ENCODE peak calls at places on chromosomes 2 and 18, in nine cellular contexts. One of them, this sample, is unnamed.

GRCh38 chr2:120760446-120761135 is 24.9 kb downstream of the GLI2 start:
- DNase-seq in PC-9: no peak
- DNase-seq in transverse colon: no peak
- DNase-seq in dorsolateral prefrontal cortex: peak
- DNase-seq in tibial nerve: peak
- DNase-seq in hepatocyte: no peak
- DNase-seq in coronary artery: peak
- DNase-seq in HFFc6: no peak
- DNase-seq in NB4: no peak
- DNase-seq in this sample: no peak

GRCh38 chr2:240579771-240580614 is 6.5 kb upstream of the CAPN10 start:
- DNase-seq in PC-9: peak
- DNase-seq in transverse colon: peak
- DNase-seq in dorsolateral prefrontal cortex: no peak
- DNase-seq in tibial nerve: no peak
- DNase-seq in hepatocyte: peak
- DNase-seq in coronary artery: no peak
- DNase-seq in HFFc6: peak
- DNase-seq in NB4: peak
- DNase-seq in this sample: peak

GRCh38 chr2:111703759-111704158 is 180.2 kb downstream of the ANAPC1 start:
- DNase-seq in PC-9: no peak
- DNase-seq in transverse colon: peak
- DNase-seq in dorsolateral prefrontal cortex: no peak
- DNase-seq in tibial nerve: no peak
- DNase-seq in hepatocyte: no peak
- DNase-seq in coronary artery: no peak
- DNase-seq in HFFc6: no peak
- DNase-seq in NB4: peak
- DNase-seq in this sample: no peak

GRCh38 chr18:49059028-49059670 is 108.4 kb upstream of the SMAD7 start:
- DNase-seq in PC-9: no peak
- DNase-seq in transverse colon: no peak
- DNase-seq in dorsolateral prefrontal cortex: no peak
- DNase-seq in tibial nerve: no peak
- DNase-seq in hepatocyte: no peak
- DNase-seq in coronary artery: no peak
- DNase-seq in HFFc6: no peak
- DNase-seq in NB4: peak
- DNase-seq in this sample: no peak

GRCh38 chr2:131366643-131367042 is 2.7 kb upstream of the RAB6D start:
- DNase-seq in PC-9: no peak
- DNase-seq in transverse colon: no peak
- DNase-seq in dorsolateral prefrontal cortex: no peak
- DNase-seq in tibial nerve: no peak
- DNase-seq in hepatocyte: no peak
- DNase-seq in coronary artery: no peak
- DNase-seq in HFFc6: no peak
- DNase-seq in NB4: no peak
- DNase-seq in this sample: no peak

GRCh38 chr2:24739355-24740025 is 53.7 kb downstream of the PTRHD1 start:
- DNase-seq in PC-9: no peak
- DNase-seq in transverse colon: no peak
- DNase-seq in dorsolateral prefrontal cortex: no peak
- DNase-seq in tibial nerve: no peak
- DNase-seq in hepatocyte: no peak
- DNase-seq in coronary artery: no peak
- DNase-seq in HFFc6: no peak
- DNase-seq in NB4: no peak
- DNase-seq in this sample: no peak

GRCh38 chr2:69514406-69514805 is 77.2 kb upstream of the NFU1 start:
- DNase-seq in PC-9: no peak
- DNase-seq in transverse colon: no peak
- DNase-seq in dorsolateral prefrontal cortex: peak
- DNase-seq in tibial nerve: no peak
- DNase-seq in hepatocyte: peak
- DNase-seq in coronary artery: no peak
- DNase-seq in HFFc6: peak
- DNase-seq in NB4: no peak
- DNase-seq in this sample: no peak

GRCh38 chr2:212539145-212539880 is 711 bp upstream of the ERBB4 start:
- DNase-seq in PC-9: peak
- DNase-seq in transverse colon: no peak
- DNase-seq in dorsolateral prefrontal cortex: peak
- DNase-seq in tibial nerve: peak
- DNase-seq in hepatocyte: peak
- DNase-seq in coronary artery: peak
- DNase-seq in HFFc6: no peak
- DNase-seq in NB4: no peak
- DNase-seq in this sample: peak

GRCh38 chr2:155372969-155373368 is 674.5 kb downstream of the KCNJ3 start:
- DNase-seq in PC-9: no peak
- DNase-seq in transverse colon: no peak
- DNase-seq in dorsolateral prefrontal cortex: no peak
- DNase-seq in tibial nerve: no peak
- DNase-seq in hepatocyte: peak
- DNase-seq in coronary artery: no peak
- DNase-seq in HFFc6: no peak
- DNase-seq in NB4: peak
- DNase-seq in this sample: no peak

GRCh38 chr2:236977199-236977883 is 108.3 kb upstream of the COPS8 start:
- DNase-seq in PC-9: no peak
- DNase-seq in transverse colon: no peak
- DNase-seq in dorsolateral prefrontal cortex: no peak
- DNase-seq in tibial nerve: no peak
- DNase-seq in hepatocyte: no peak
- DNase-seq in coronary artery: no peak
- DNase-seq in HFFc6: no peak
- DNase-seq in NB4: no peak
- DNase-seq in this sample: no peak

GRCh38 chr2:124296470-124296869 is 271.4 kb downstream of the CNTNAP5 start:
- DNase-seq in PC-9: no peak
- DNase-seq in transverse colon: no peak
- DNase-seq in dorsolateral prefrontal cortex: no peak
- DNase-seq in tibial nerve: no peak
- DNase-seq in hepatocyte: no peak
- DNase-seq in coronary artery: no peak
- DNase-seq in HFFc6: no peak
- DNase-seq in NB4: no peak
- DNase-seq in this sample: no peak

DNA sequence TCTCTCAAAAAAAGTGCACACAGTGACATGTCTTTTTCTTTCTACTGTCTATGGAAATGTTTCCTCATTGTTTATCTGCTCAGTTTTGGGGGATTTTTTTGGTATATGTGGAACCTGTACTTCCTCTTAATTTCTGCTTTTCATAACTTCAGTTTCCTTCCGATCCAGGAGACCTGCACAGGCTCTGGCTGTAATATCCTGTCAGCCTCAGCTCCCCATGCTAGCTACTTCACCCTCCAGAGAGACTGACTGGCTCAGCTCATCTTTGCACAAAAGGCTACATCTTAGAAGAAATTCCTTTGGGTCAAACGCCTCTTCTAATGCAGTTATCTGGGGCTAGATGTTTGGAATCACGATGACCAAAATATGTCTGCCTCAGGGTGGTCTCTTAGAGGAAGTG is 378.4 kb downstream of the RND3 start:
- DNase-seq in PC-9: no peak
- DNase-seq in transverse colon: no peak
- DNase-seq in dorsolateral prefrontal cortex: no peak
- DNase-seq in tibial nerve: no peak
- DNase-seq in hepatocyte: no peak
- DNase-seq in coronary artery: no peak
- DNase-seq in HFFc6: no peak
- DNase-seq in NB4: no peak
- DNase-seq in this sample: no peak
- TF ChIP-seq CTCF in PC-9: no peak
- TF ChIP-seq CTCF in transverse colon: no peak
- TF ChIP-seq CTCF in dorsolateral prefrontal cortex: no peak
- TF ChIP-seq CTCF in tibial nerve: no peak
- TF ChIP-seq CTCF in hepatocyte: no peak
- TF ChIP-seq CTCF in coronary artery: no peak
- TF ChIP-seq CTCF in HFFc6: no peak
- TF ChIP-seq CTCF in NB4: no peak
- TF ChIP-seq CTCF in this sample: no peak

GRCh38 chr2:206442854-206443734 is at the start of gene ADAM23:
- DNase-seq in PC-9: peak
- DNase-seq in transverse colon: no peak
- DNase-seq in dorsolateral prefrontal cortex: peak
- DNase-seq in tibial nerve: no peak
- DNase-seq in hepatocyte: peak
- DNase-seq in coronary artery: no peak
- DNase-seq in HFFc6: no peak
- DNase-seq in NB4: peak
- DNase-seq in this sample: no peak
- TF ChIP-seq CTCF in PC-9: no peak
- TF ChIP-seq CTCF in transverse colon: no peak
- TF ChIP-seq CTCF in dorsolateral prefrontal cortex: peak
- TF ChIP-seq CTCF in tibial nerve: no peak
- TF ChIP-seq CTCF in hepatocyte: peak
- TF ChIP-seq CTCF in coronary artery: no peak
- TF ChIP-seq CTCF in HFFc6: no peak
- TF ChIP-seq CTCF in NB4: no peak
- TF ChIP-seq CTCF in this sample: no peak

DNA sequence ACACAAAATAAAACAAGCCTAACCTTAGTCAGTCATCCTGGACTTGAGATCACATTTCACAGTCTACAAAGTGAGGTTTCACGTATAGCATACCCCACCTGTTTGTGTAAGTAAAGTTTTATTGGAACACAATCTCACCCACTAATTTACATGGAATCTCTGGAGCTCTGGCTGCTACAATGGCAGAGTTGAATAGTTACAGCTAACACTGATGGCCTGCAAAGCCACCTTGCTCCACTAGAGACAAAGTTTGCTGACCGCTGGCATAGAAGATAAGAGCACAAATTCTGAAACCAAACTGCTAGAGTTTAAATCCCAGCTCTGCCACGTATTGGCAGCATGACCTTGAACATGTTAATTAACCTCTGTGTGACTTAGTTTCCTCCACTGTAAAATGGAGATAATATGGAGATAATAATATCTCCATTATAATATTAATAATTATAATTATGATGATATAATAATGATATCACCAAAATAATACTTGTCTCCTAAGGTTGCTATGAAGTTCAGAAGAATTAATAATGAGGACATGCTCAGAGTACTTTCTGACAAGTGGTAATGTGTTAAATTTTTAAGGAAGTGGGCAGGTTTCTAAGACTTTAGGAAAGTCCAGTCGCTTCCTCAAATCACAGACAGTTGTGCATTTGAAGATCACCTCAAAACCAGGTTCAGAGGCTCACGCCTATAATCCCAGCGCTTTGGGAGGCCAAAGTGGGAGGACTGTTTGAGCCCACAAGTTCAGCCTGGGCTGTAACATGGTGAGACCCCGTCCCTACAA is 204.6 kb downstream of the SH3RF3 start:
- DNase-seq in PC-9: no peak
- DNase-seq in transverse colon: no peak
- DNase-seq in dorsolateral prefrontal cortex: no peak
- DNase-seq in tibial nerve: no peak
- DNase-seq in hepatocyte: no peak
- DNase-seq in coronary artery: no peak
- DNase-seq in HFFc6: peak
- DNase-seq in NB4: peak
- DNase-seq in this sample: no peak
- TF ChIP-seq CTCF in PC-9: peak
- TF ChIP-seq CTCF in transverse colon: no peak
- TF ChIP-seq CTCF in dorsolateral prefrontal cortex: no peak
- TF ChIP-seq CTCF in tibial nerve: no peak
- TF ChIP-seq CTCF in hepatocyte: peak
- TF ChIP-seq CTCF in coronary artery: no peak
- TF ChIP-seq CTCF in HFFc6: peak
- TF ChIP-seq CTCF in NB4: peak
- TF ChIP-seq CTCF in this sample: no peak

GRCh38 chr2:16073471-16073870 is 133.1 kb downstream of the MYCN start:
- DNase-seq in PC-9: no peak
- DNase-seq in transverse colon: no peak
- DNase-seq in dorsolateral prefrontal cortex: no peak
- DNase-seq in tibial nerve: no peak
- DNase-seq in hepatocyte: no peak
- DNase-seq in coronary artery: no peak
- DNase-seq in HFFc6: no peak
- DNase-seq in NB4: no peak
- DNase-seq in this sample: no peak

GRCh38 chr2:16077601-16078000 is 137.3 kb downstream of the MYCN start:
- DNase-seq in PC-9: no peak
- DNase-seq in transverse colon: no peak
- DNase-seq in dorsolateral prefrontal cortex: no peak
- DNase-seq in tibial nerve: no peak
- DNase-seq in hepatocyte: no peak
- DNase-seq in coronary artery: no peak
- DNase-seq in HFFc6: no peak
- DNase-seq in NB4: no peak
- DNase-seq in this sample: no peak

GRCh38 chr2:16072638-16073290 is 132.4 kb downstream of the MYCN start:
- DNase-seq in PC-9: no peak
- DNase-seq in transverse colon: no peak
- DNase-seq in dorsolateral prefrontal cortex: no peak
- DNase-seq in tibial nerve: no peak
- DNase-seq in hepatocyte: no peak
- DNase-seq in coronary artery: no peak
- DNase-seq in HFFc6: no peak
- DNase-seq in NB4: no peak
- DNase-seq in this sample: no peak

GRCh38 chr2:16073921-16074425 is 133.6 kb downstream of the MYCN start:
- DNase-seq in PC-9: no peak
- DNase-seq in transverse colon: no peak
- DNase-seq in dorsolateral prefrontal cortex: no peak
- DNase-seq in tibial nerve: no peak
- DNase-seq in hepatocyte: no peak
- DNase-seq in coronary artery: no peak
- DNase-seq in HFFc6: no peak
- DNase-seq in NB4: no peak
- DNase-seq in this sample: no peak

DNA sequence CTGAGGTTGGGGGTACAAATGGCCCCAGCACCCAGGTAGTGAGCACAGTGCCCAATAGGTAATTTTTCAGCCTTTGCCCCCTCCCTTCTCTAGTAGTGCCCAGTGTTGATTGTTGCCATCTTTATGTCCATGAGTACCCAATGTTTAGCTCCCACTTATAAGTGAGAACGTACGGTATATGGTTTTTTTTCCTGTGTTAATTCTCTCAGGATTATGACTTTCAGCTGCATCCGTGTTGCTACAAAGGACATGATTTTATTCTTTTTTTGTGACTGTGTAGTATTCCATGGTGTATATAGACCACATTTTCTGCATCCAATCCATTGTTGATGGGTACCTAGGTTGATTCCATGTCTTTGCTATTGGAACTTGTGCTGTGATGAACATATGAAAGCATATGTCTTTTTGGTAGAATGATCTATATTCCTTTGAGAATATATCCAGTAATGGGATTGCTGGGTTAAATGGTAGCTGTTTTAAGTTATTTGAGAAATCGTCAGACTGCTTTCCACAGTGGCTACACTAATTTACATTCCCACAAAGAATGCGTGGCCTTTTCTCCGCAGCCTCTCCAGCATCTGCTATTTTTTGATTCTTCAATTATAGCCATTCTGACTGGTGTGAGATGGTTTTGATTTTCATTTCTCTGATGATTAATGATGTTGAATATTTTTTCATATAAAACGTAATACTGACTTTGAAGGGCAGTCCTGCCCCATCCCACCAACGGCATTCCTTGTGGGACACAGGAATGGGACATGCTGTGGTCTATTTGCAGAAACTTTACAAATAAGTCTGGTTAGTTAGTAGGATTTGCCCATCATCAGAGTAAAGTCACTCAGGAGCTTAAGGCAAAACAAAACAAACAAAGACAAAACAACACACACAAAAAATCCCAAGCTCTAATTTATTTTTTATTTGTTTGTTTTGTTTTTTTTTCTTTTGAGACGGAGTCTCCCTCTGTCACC is 135.0 kb downstream of the MYCN start:
- DNase-seq in PC-9: no peak
- DNase-seq in transverse colon: no peak
- DNase-seq in dorsolateral prefrontal cortex: no peak
- DNase-seq in tibial nerve: no peak
- DNase-seq in hepatocyte: no peak
- DNase-seq in coronary artery: no peak
- DNase-seq in HFFc6: no peak
- DNase-seq in NB4: no peak
- DNase-seq in this sample: no peak
- TF ChIP-seq CTCF in PC-9: no peak
- TF ChIP-seq CTCF in transverse colon: no peak
- TF ChIP-seq CTCF in dorsolateral prefrontal cortex: no peak
- TF ChIP-seq CTCF in tibial nerve: no peak
- TF ChIP-seq CTCF in hepatocyte: no peak
- TF ChIP-seq CTCF in coronary artery: no peak
- TF ChIP-seq CTCF in HFFc6: no peak
- TF ChIP-seq CTCF in NB4: no peak
- TF ChIP-seq CTCF in this sample: no peak

This sample was measured in omental fat pad.